ENCODE peak calls at places on chromosomes 12 and 14, in five cellular contexts. A, X, Z, S and B are unnamed samples.

GRCh38 chr12:47742253-47742825 is 16.3 kb downstream of the RAPGEF3 start:
- DNase-seq in A (peak; percentile 77), X (peak; percentile 87), Z (no peak), S (no peak), B (peak; percentile 76)

GRCh38 chr14:88325883-88326282 is 2.8 kb upstream of the KCNK10 start:
- DNase-seq in A (no peak), X (no peak), Z (no peak), S (no peak), B (no peak)

GRCh38 chr12:54282949-54283593 is 2.5 kb downstream of the HNRNPA1 start:
- DNase-seq in A (peak; percentile 58), X (peak; percentile 49), Z (no peak), S (no peak), B (no peak)

GRCh38 chr14:59358105-59358504 is 107.1 kb downstream of the GPR135 start:
- DNase-seq in A (no peak), X (no peak), Z (peak; percentile 26), S (no peak), B (peak; percentile 17)

GRCh38 chr14:50311337-50311973 is 574 bp downstream of the L2HGDH start:
- DNase-seq in A (peak; percentile 16), X (no peak), Z (peak; percentile 91), S (no peak), B (no peak)

GRCh38 chr14:104981699-104982541 is 3.7 kb upstream of the CLBA1 start:
- DNase-seq in A (no peak), X (no peak), Z (no peak), S (peak; percentile 72), B (no peak)

GRCh38 chr12:120181991-120182631 is 12.4 kb downstream of the GCN1 start:
- DNase-seq in A (no peak), X (no peak), Z (no peak), S (no peak), B (no peak)

GRCh38 chr14:60925286-60925685 is 55.6 kb downstream of the TRMT5 start:
- DNase-seq in A (no peak), X (no peak), Z (no peak), S (no peak), B (no peak)

GRCh38 chr12:68159681-68160304 is at the start of gene IFNG:
- DNase-seq in A (no peak), X (no peak), Z (no peak), S (no peak), B (no peak)

GRCh38 chr14:32370720-32371119 is 41.6 kb downstream of the AKAP6 start:
- DNase-seq in A (no peak), X (no peak), Z (no peak), S (no peak), B (no peak)

GRCh38 chr14:59305231-59305630 is 116.8 kb downstream of the DAAM1 start:
- DNase-seq in A (no peak), X (no peak), Z (no peak), S (no peak), B (no peak)

GRCh38 chr14:64953661-64954060 is 11.1 kb upstream of the GPX2 start:
- DNase-seq in A (no peak), X (no peak), Z (no peak), S (peak; percentile 16), B (no peak)

GRCh38 chr14:91142214-91142668 is 28.4 kb downstream of the DGLUCY start:
- DNase-seq in A (no peak), X (no peak), Z (no peak), S (no peak), B (no peak)

GRCh38 chr12:16245199-16245598 is 32.3 kb downstream of the SLC15A5 start:
- DNase-seq in A (peak; percentile 40), X (no peak), Z (no peak), S (no peak), B (no peak)

GRCh38 chr12:45540661-45541341 is 188.7 kb upstream of the ARID2 start:
- DNase-seq in A (no peak), X (no peak), Z (no peak), S (no peak), B (no peak)

GRCh38 chr14:76304536-76305473 is 71.1 kb upstream of the ESRRB start:
- DNase-seq in A (no peak), X (no peak), Z (no peak), S (peak; percentile 41), B (no peak)